ENCODE peak calls at places on chromosomes 6 and 20, in six cellular contexts. E is GM23248; Z is CD8-positive, alpha-beta T cell; F is mammary epithelial cell; W is skeletal muscle cell; R is CD8-positive, alpha-beta memory T cell. V is an unnamed sample.
A peak's percentile ranks its signal among the peaks of the same experiment; 100 is the strongest.

GRCh38 chr6:43780891-43781571 is 11.0 kb downstream of the VEGFA start:
- DNase-seq in E (no peak), R (no peak), W (no peak), F (no peak), Z (no peak), V (no peak)

GRCh38 chr20:53707341-53708102 is 113.9 kb upstream of the ZNF217 start:
- DNase-seq in R (no peak), Z (no peak), F (no peak), W (peak; percentile 32), E (peak; percentile 81), V (no peak)

GRCh38 chr6:151422981-151423380 is 28.9 kb downstream of the RMND1 start:
- DNase-seq in R (no peak), F (no peak), Z (no peak), E (no peak), W (no peak), V (no peak)

GRCh38 chr6:137699036-137699683 is 167.9 kb upstream of the TNFAIP3 start:
- DNase-seq in W (no peak), F (no peak), R (no peak), E (peak; percentile 68), Z (no peak), V (no peak)

GRCh38 chr20:60070791-60071190 is 112.6 kb downstream of the CDH26 start:
- DNase-seq in F (no peak), W (no peak), R (no peak), Z (no peak), E (no peak), V (no peak)

GRCh38 chr6:373773-374724 is 17.5 kb upstream of the IRF4 start:
- DNase-seq in Z (no peak), E (peak; percentile 28), W (no peak), R (no peak), F (no peak), V (no peak)

GRCh38 chr6:43078651-43079050 is 2.5 kb downstream of the PTK7 start:
- DNase-seq in W (peak; percentile 51), E (peak; percentile 50), R (no peak), Z (no peak), F (no peak), V (no peak)

GRCh38 chr6:89925826-89926225 is 31.6 kb downstream of the GJA10 start:
- DNase-seq in E (peak; percentile 32), W (peak; percentile 14), R (no peak), F (peak; percentile 93), Z (no peak), V (no peak)

GRCh38 chr20:43584448-43585138 is 6.1 kb upstream of the IFT52 start:
- DNase-seq in R (no peak), W (peak; percentile 64), F (no peak), Z (no peak), E (peak; percentile 54), V (no peak)

GRCh38 chr20:21665687-21666446 is 39.6 kb upstream of the PAX1 start:
- DNase-seq in E (no peak), F (peak; percentile 61), Z (no peak), W (no peak), R (no peak), V (no peak)

GRCh38 chr6:10401004-10401536 is 13.8 kb downstream of the TFAP2A start:
- DNase-seq in W (no peak), E (no peak), F (no peak), R (no peak), Z (no peak), V (no peak)

GRCh38 chr6:3075522-3076113 is 7.3 kb downstream of the RIPK1 start:
- DNase-seq in E (no peak), R (no peak), F (no peak), Z (no peak), W (no peak), V (no peak)

DNA sequence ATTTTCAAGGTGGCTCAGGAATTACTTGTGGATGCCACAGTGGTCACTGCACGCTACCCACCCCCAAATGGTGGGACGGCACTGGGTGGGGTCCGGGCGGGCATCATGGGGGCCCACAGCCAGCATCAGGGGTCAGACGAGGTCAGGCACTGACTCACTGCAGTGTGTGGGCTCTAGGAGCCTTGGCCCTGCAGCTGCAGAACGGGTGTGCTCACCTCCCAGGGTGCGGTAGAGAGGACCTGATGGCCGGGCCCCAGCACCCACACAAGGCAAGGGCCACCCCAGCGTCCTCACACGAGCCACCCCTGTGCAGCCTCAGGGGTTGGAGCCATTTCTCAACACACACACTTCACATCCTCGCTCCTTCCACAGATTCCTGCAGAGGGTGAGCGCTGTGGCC is 34.3 kb downstream of the KCNQ2 start:
- DNase-seq in R (no peak), W (no peak), E (no peak), Z (no peak), F (no peak), V (no peak)
- H3K4me3 ChIP-seq in R (no peak overlapping the region), W (no peak overlapping the region), E (no peak overlapping the region), Z (no peak overlapping the region), F (no peak overlapping the region), V (no peak overlapping the region)

DNA sequence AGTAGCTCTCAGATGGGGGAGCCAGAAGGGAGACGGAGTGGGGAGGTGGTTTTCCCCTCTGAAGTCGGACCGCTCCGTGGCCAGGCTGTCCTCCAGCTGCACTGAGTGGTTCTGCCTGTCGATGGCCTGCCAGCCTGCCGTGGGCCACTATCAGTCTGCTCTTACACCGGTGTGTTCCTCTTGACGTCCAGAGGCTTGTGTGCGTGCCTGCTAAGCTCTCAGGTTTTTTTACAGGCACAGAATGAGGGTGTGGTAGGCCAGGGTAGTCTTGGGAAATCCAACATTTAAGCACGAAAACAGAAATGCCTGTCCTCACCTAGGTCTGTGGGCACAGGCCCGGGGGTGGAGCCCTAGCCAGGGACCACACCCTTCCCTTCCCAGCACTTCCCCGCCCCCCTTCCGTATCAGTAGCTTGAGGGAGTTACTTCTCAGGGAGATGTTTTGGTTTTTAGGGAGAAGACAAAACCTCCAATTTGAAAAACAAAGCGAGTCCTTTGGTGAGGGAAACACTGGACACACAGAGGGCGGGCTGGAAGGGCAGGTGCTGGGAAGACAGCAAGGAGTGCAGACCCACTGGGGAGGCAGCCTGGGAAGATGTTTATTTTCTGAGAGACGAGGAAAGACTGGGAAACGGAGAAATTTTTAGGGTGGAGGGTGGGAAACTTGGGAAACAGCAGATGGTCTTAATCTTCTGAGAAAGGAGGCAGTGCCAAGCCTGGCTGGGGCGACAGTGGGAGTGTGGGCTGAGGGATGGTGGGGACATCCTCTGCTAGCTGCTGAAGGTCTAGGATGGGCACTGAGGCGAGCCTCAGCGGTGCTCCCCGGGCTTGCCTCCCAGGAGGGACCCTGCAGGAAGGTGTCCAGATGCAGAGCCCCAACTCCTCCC is 106.5 kb downstream of the LY86 start:
- DNase-seq in F (no peak), W (no peak), R (no peak), E (peak; percentile 40), Z (no peak), V (peak; percentile 91)
- H3K4me3 ChIP-seq in F (no peak overlapping the region), W (no peak overlapping the region), R (no peak overlapping the region), E (no peak overlapping the region), Z (no peak overlapping the region), V (no peak overlapping the region)

GRCh38 chr6:162151050-162151658 is 576.4 kb downstream of the PRKN start:
- DNase-seq in E (peak; percentile 44), F (no peak), W (peak; percentile 51), Z (no peak), R (no peak), V (no peak)
- H3K4me3 ChIP-seq in E (no peak overlapping the region), F (no peak overlapping the region), W (no peak overlapping the region), Z (no peak overlapping the region), R (no peak overlapping the region), V (no peak overlapping the region)

GRCh38 chr20:50813801-50814200 is 18.9 kb downstream of the BCAS4 start:
- DNase-seq in R (no peak), F (no peak), W (no peak), Z (no peak), E (no peak), V (no peak)

GRCh38 chr20:50810842-50811241 is 16.0 kb downstream of the BCAS4 start:
- DNase-seq in R (no peak), E (no peak), Z (no peak), W (no peak), F (no peak), V (no peak)

GRCh38 chr20:50814438-50815161 is 19.7 kb downstream of the BCAS4 start:
- DNase-seq in W (no peak), R (no peak), E (no peak), Z (no peak), F (no peak), V (no peak)

GRCh38 chr20:50815162-50815989 is 20.5 kb downstream of the BCAS4 start:
- DNase-seq in Z (no peak), F (peak; percentile 59), R (no peak), W (peak; percentile 36), E (peak; percentile 60), V (no peak)

DNA sequence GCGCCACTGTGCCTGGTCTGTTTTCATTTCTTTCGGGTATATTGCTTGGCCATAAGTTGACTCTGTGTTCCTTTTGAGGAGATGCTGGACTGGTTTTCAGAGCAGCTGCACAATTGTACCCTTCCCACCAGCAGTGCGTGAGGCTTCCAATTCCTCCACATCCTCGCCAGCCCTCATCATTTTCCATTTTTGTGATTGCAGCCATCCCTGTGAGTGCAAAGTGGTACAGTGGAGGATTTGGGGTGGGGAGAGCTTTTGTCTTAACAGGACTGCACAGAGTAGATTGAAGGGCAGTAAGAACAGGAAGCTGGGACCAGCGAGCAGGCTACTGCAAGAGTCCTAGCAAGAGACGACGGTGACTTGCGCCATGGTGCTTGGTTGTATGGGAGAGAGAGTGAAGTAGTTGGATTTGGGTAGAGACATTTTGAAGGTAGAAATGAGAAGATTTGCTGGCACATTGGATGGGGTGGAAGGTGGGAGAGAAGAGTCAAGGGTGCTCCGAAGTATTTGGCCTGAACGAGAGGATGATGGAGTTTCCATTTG is 18.3 kb downstream of the BCAS4 start:
- DNase-seq in E (no peak), R (no peak), Z (no peak), F (no peak), W (no peak), V (no peak)
- H3K4me3 ChIP-seq in E (no peak overlapping the region), R (no peak overlapping the region), Z (no peak overlapping the region), F (no peak overlapping the region), W (no peak overlapping the region), V (no peak overlapping the region)

V was measured in colonic mucosa.